ENCODE peak calls at places on chromosomes 6 and 20, in five cellular contexts. X, S, L, T and P are unnamed samples.

GRCh38 chr20:539848-540247 is 3.7 kb downstream of the CSNK2A1 start:
- DNase-seq in T (no peak), S (no peak), X (peak; percentile 64), L (no peak), P (peak; percentile 77)

GRCh38 chr6:105215506-105215905 is 35.7 kb upstream of the POPDC3 start:
- DNase-seq in T (no peak), X (no peak), L (no peak), S (no peak), P (no peak)

GRCh38 chr20:51860015-51860882 is 57.9 kb upstream of the SALL4 start:
- DNase-seq in L (no peak), X (peak; percentile 87), T (no peak), S (no peak), P (peak; percentile 39)

GRCh38 chr6:43853066-43853650 is 83.1 kb downstream of the VEGFA start:
- DNase-seq in L (no peak), T (no peak), S (no peak), X (no peak), P (no peak)

GRCh38 chr6:6191476-6191875 is 129.0 kb downstream of the F13A1 start:
- DNase-seq in S (no peak), T (peak; percentile 64), X (no peak), L (no peak), P (no peak)

GRCh38 chr6:164051427-164051826 is 636.9 kb downstream of the QKI start:
- DNase-seq in L (no peak), S (no peak), T (no peak), X (no peak), P (no peak)

GRCh38 chr6:13099771-13100170 is 228.6 kb downstream of the TBC1D7 start:
- DNase-seq in S (no peak), L (no peak), X (no peak), T (no peak), P (no peak)

GRCh38 chr6:50270427-50270826 is 220.7 kb upstream of the DEFB112 start:
- DNase-seq in L (no peak), T (no peak), X (no peak), S (no peak), P (no peak)

GRCh38 chr20:40813213-40813510 is 124.1 kb upstream of the MAFB start:
- DNase-seq in L (peak; percentile 66), X (no peak), T (no peak), S (no peak), P (no peak)

GRCh38 chr20:31868853-31869672 is 1.3 kb downstream of the DUSP15 start:
- DNase-seq in T (no peak), S (no peak), L (no peak), X (no peak), P (no peak)

GRCh38 chr20:44426879-44427785 is 48.5 kb upstream of the TTPAL start:
- DNase-seq in X (no peak), T (no peak), L (no peak), S (no peak), P (no peak)

GRCh38 chr6:169528755-169529154 is 173.1 kb downstream of the WDR27 start:
- DNase-seq in L (no peak), S (no peak), X (no peak), T (no peak), P (no peak)

GRCh38 chr20:46681032-46681854 is 8.0 kb downstream of the TP53RK start:
- DNase-seq in X (no peak), L (no peak), S (no peak), T (peak; percentile 76), P (peak; percentile 53)

GRCh38 chr6:27288136-27289044 is 23.7 kb downstream of the POM121L2 start:
- DNase-seq in T (peak; percentile 56), S (no peak), L (no peak), X (no peak), P (no peak)

GRCh38 chr6:23797041-23797440 is 329.0 kb upstream of the NRSN1 start:
- DNase-seq in L (no peak), X (no peak), T (no peak), S (no peak), P (no peak)

GRCh38 chr20:31860431-31861345 is 9.6 kb downstream of the DUSP15 start:
- DNase-seq in T (peak; percentile 87), X (no peak), S (no peak), L (peak; percentile 80), P (no peak)

GRCh38 chr20:46232575-46232974 is 75.7 kb downstream of the CDH22 start:
- DNase-seq in T (no peak), L (peak; percentile 65), S (no peak), X (no peak), P (no peak)

GRCh38 chr6:169529931-169530761 is 171.7 kb downstream of the WDR27 start:
- DNase-seq in X (peak; percentile 95), S (peak; percentile 55), T (no peak), L (no peak), P (no peak)

GRCh38 chr20:9200620-9201019 is 131.7 kb downstream of the PLCB4 start:
- DNase-seq in X (peak; percentile 91), L (peak; percentile 89), S (no peak), T (no peak), P (peak; percentile 88)

GRCh38 chr20:8005033-8005432 is 14.5 kb downstream of the TMX4 start:
- DNase-seq in L (no peak), T (no peak), X (no peak), S (no peak), P (no peak)

GRCh38 chr6:50905297-50905696 is 86.6 kb downstream of the TFAP2B start:
- DNase-seq in L (no peak), T (no peak), X (no peak), S (no peak), P (no peak)

GRCh38 chr6:3287308-3287707 is 28.6 kb downstream of the PSMG4 start:
- DNase-seq in L (no peak), T (no peak), X (peak; percentile 59), S (no peak), P (no peak)

GRCh38 chr6:158744986-158745430 is 74.2 kb downstream of the EZR start:
- DNase-seq in L (no peak), S (no peak), T (no peak), X (no peak), P (no peak)

GRCh38 chr6:106783631-106784566 is 154.5 kb downstream of the QRSL1 start:
- DNase-seq in X (peak; percentile 28), T (no peak), S (no peak), L (no peak), P (no peak)

GRCh38 chr20:4949833-4950178 is 51.5 kb downstream of the SLC23A2 start:
- DNase-seq in L (no peak), T (peak; percentile 51), S (no peak), X (peak; percentile 58), P (no peak)

GRCh38 chr20:1085515-1086272 is 32.7 kb upstream of the PSMF1 start:
- DNase-seq in L (no peak), T (no peak), X (no peak), S (no peak), P (no peak)

GRCh38 chr20:44651507-44652373 is at the start of gene ADA:
- DNase-seq in X (peak; percentile 15), S (peak; percentile 72), T (peak; percentile 89), L (peak; percentile 92), P (peak; percentile 25)

GRCh38 chr6:7505196-7505699 is 36.2 kb upstream of the DSP start:
- DNase-seq in L (peak; percentile 97), T (peak; percentile 28), X (peak; percentile 91), S (no peak), P (peak; percentile 85)

GRCh38 chr6:56695702-56696101 is 53.0 kb upstream of the DST start:
- DNase-seq in T (no peak), S (no peak), L (no peak), X (peak; percentile 31), P (no peak)
- H3K27ac ChIP-seq in T (no peak overlapping the region), S (no peak overlapping the region), L (peak overlapping the region; percentile 85), X (no peak overlapping the region), P (no peak overlapping the region)

DNA sequence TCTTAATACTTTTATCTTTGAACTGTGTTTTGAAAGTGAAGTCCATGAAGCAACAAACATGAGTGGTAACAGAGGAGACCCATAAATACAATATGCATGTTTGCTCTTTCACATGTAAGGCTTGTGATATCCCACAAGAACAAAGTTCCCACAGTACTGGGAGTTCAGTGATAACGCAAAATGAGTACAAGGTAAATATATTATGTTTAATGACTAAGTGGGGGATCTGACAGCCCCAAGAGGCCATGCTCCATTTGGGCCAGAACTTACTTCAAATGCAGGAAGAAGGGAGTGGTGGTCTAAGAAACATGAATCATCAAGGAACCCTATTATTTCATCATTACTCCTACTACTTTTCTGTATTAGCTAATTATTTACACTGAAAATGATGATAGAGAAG is 157.2 kb downstream of the PHF3 start:
- DNase-seq in T (no peak), L (no peak), S (no peak), X (no peak), P (no peak)
- H3K27ac ChIP-seq in T (no peak overlapping the region), L (no peak overlapping the region), S (no peak overlapping the region), X (no peak overlapping the region), P (no peak overlapping the region)

GRCh38 chr6:136213853-136214252 is 36.3 kb downstream of the MTFR2 start:
- DNase-seq in T (no peak), S (no peak), L (no peak), X (no peak), P (no peak)

GRCh38 chr6:136216503-136216902 is 33.6 kb downstream of the MTFR2 start:
- DNase-seq in X (no peak), T (no peak), L (no peak), S (no peak), P (no peak)

GRCh38 chr6:136210450-136211165 is 39.5 kb downstream of the MTFR2 start:
- DNase-seq in T (no peak), S (no peak), X (no peak), L (no peak), P (peak; percentile 2)

GRCh38 chr6:136209496-136209895 is 40.6 kb downstream of the MTFR2 start:
- DNase-seq in T (no peak), X (no peak), L (no peak), S (no peak), P (no peak)

DNA sequence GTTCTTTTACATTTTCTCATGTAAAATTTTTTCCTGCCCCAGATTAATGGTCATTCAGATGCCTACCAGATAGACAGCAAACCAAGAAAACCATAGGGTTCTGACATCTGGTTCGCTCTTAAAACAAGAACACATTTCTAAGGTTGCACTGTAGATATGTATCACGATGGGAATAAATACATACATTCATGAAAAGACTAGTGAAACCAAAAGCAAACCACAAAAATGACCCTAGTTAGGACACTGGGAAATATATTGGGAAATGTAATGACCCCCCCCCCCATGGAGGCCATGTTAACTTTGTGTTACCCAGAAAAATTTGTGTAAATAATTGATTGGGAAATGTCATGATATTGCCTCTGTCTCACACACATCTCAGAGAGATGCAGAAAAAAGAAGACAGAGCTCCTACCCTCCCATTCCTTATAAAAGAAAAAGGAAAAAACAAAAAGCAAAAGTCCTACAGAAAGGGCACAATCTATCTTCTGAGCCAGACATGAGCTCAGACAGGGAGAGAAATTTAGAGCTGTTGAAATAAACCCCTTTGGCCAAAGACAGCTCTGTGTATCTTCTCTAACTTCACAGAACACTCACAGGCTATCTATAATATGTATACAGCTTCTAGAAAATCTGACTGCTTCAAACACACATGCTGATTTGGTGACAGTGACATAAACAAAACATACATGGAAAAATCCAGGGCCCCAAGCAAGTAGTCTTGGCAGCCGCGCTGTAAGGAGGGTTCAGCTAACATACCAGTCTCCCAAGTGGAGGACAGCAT is 37.3 kb downstream of the MTFR2 start:
- DNase-seq in T (no peak), X (no peak), S (no peak), L (no peak), P (no peak)
- H3K27ac ChIP-seq in T (no peak overlapping the region), X (no peak overlapping the region), S (no peak overlapping the region), L (no peak overlapping the region), P (no peak overlapping the region)

DNA sequence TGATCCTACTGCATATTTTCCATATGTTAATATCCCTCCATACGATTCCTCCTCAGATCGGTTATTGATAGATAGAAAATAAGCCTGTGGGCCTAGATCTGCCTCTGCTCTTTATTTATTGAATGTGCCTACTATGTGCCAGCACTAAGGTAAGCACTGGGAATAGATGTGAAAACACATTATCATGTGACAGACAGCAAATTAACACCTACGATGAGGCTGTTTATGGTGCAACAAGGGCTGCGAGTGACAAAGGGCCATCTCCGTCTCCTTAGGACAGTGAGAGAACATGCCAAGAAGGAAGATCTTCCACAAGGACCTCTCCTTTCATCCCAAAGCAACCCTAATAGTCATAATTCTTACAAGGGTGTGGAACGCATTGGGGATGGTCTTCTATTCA is 90.5 kb downstream of the MYB start:
- DNase-seq in L (no peak), T (no peak), S (no peak), X (no peak), P (no peak)
- H3K27ac ChIP-seq in L (peak overlapping the region; percentile 48), T (no peak overlapping the region), S (peak overlapping the region; percentile 63), X (no peak overlapping the region), P (no peak overlapping the region)